ENCODE peak calls at places on chromosomes 5 and 9, in six cellular contexts. D is HepG2, L is HCT116, I is K562, X is SK-N-SH, J is GM12878. P is an unnamed sample.

GRCh38 chr9:109194157-109194556 is 27.1 kb upstream of the FRRS1L start:
- DNase-seq in D (no peak), L (no peak), I (no peak), X (no peak), J (no peak), P (no peak)

GRCh38 chr9:13267743-13268142 is 11.7 kb downstream of the MPDZ start:
- DNase-seq in D (no peak), L (no peak), I (no peak), X (no peak), J (no peak), P (peak)

GRCh38 chr5:172800088-172800551 is 29.1 kb upstream of the DUSP1 start:
- DNase-seq in D (no peak), L (no peak), I (no peak), X (no peak), J (no peak), P (no peak)

GRCh38 chr9:545480-545879 is 296.0 kb upstream of the DMRT1 start:
- DNase-seq in D (no peak), L (no peak), I (no peak), X (no peak), J (no peak), P (no peak)

GRCh38 chr5:149200355-149200754 is 59.1 kb downstream of the ABLIM3 start:
- DNase-seq in D (no peak), L (no peak), I (no peak), X (no peak), J (no peak), P (no peak)

GRCh38 chr9:2479056-2479565 is 142.5 kb upstream of the VLDLR start:
- DNase-seq in D (no peak), L (no peak), I (no peak), X (peak), J (no peak), P (no peak)

GRCh38 chr5:23840083-23840482 is 332.7 kb downstream of the PRDM9 start:
- DNase-seq in D (no peak), L (no peak), I (no peak), X (no peak), J (no peak), P (no peak)

GRCh38 chr5:31066655-31067328 is 126.7 kb upstream of the CDH6 start:
- DNase-seq in D (no peak), L (no peak), I (no peak), X (no peak), J (no peak), P (no peak)

GRCh38 chr5:170745481-170746061 is 38.0 kb upstream of the GABRP start:
- DNase-seq in D (no peak), L (no peak), I (no peak), X (peak), J (no peak), P (peak)

GRCh38 chr5:168833383-168833782 is 254.2 kb upstream of the PANK3 start:
- DNase-seq in D (no peak), L (no peak), I (no peak), X (no peak), J (no peak), P (no peak)

GRCh38 chr9:98929866-98930265 is 13.8 kb upstream of the COL15A1 start:
- DNase-seq in D (no peak), L (no peak), I (peak), X (no peak), J (no peak), P (no peak)

GRCh38 chr5:172903790-172904189 is 55.4 kb upstream of the RPL26L1 start:
- DNase-seq in D (no peak), L (peak), I (no peak), X (peak), J (no peak), P (no peak)

GRCh38 chr5:173327948-173328895 is at the start of gene STC2:
- DNase-seq in D (peak), L (peak), I (peak), X (peak), J (peak), P (peak)

GRCh38 chr5:343461-344401 is 22.2 kb downstream of the AHRR start:
- DNase-seq in D (peak), L (peak), I (no peak), X (peak), J (no peak), P (peak)
- TF ChIP-seq REST in D (no peak), L (no peak), I (no peak), X (no peak), J (no peak), P (no peak)

GRCh38 chr9:137437691-137438590 is 3.2 kb downstream of the ENTPD8 start:
- DNase-seq in D (no peak), L (no peak), I (no peak), X (peak), J (no peak), P (no peak)

GRCh38 chr9:137435381-137435891 is 5.7 kb downstream of the ENTPD8 start:
- DNase-seq in D (no peak), L (no peak), I (no peak), X (no peak), J (no peak), P (no peak)

GRCh38 chr9:137436761-137437600 is 4.2 kb downstream of the ENTPD8 start:
- DNase-seq in D (no peak), L (no peak), I (no peak), X (no peak), J (no peak), P (no peak)

GRCh38 chr9:137434498-137435380 is 6.4 kb downstream of the ENTPD8 start:
- DNase-seq in D (no peak), L (no peak), I (no peak), X (no peak), J (no peak), P (no peak)

DNA sequence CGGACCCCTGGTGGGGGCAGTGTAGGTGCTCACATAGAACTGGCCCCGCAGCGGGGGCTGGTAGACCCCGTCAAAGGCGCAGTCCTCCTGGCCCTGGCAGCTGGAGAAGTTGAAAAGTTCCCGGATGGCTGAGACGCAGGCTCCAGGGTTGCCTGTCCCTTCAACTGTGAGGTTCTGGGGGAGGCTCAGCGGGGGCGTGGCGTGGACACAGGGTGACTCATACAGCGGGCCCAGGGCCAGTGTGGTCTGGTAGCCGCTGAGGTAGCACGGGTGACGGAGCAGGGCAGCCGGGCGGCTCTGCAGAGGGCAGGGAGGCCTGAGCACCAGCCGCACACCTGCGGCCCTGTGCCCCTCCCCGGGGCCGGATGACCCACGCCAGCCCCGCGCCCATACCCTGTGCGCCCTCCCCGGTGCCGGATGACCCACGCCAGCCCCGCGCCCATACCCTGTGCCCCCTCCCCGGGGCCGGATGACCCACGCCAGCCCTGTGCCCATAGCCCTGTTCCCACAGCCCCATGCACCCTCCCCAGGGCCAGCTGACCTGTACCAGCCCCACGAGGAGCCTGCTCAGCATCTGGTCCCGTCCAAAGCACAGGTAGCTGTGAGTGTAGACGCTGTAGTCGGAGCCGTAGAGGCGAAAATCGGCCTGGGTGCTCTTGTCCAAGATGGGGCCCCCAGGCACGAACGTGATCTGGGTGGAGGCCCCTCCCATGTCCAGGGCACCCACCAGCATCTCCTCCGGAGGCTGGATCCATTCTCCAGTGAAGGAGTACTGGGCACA is 5.0 kb downstream of the ENTPD8 start:
- DNase-seq in D (peak), L (peak), I (peak), X (peak), J (no peak), P (no peak)
- H2AFZ ChIP-seq in D (no peak), L (no peak), I (peak), X (peak), J (no peak), P (no peak)

DNA sequence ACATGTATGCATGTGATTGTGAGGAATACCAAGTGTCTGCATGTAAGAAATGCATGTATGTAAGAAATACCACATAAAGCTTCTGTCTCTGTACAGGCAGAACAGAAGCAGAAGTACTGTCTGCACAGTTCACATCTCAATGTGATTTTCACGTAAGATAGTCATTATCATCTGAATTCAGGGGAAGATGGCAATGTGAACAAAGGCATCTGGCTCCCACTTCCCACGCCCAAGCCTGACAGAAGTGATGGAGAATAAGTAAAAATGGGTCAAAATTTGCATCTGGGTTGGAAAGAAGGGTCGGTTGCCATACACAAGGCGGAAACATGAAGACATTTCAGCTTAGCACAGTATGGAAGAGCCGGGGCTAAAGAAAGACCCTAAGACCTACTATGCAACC is 71.7 kb downstream of the SUSD1 start:
- DNase-seq in D (no peak), L (no peak), I (no peak), X (no peak), J (no peak), P (no peak)
- TF ChIP-seq REST in D (no peak), L (no peak), I (no peak), X (no peak), J (no peak), P (no peak)

GRCh38 chr5:152404494-152404893 is 585 bp downstream of the NMUR2 start:
- DNase-seq in D (no peak), L (no peak), I (no peak), X (no peak), J (no peak), P (no peak)

GRCh38 chr5:152406082-152406481 is 1.0 kb upstream of the NMUR2 start:
- DNase-seq in D (no peak), L (no peak), I (no peak), X (no peak), J (no peak), P (no peak)

GRCh38 chr5:152403058-152403457 is 2.0 kb downstream of the NMUR2 start:
- DNase-seq in D (no peak), L (no peak), I (no peak), X (no peak), J (no peak), P (no peak)

GRCh38 chr5:152405145-152405544 is at the start of gene NMUR2:
- DNase-seq in D (no peak), L (no peak), I (no peak), X (peak), J (no peak), P (peak)
- H2AFZ ChIP-seq in D (no peak), L (no peak), I (no peak), X (no peak), J (no peak), P (peak)

GRCh38 chr5:164184158-164184557 is 678.7 kb downstream of the MAT2B start:
- DNase-seq in D (no peak), L (no peak), I (no peak), X (peak), J (no peak), P (peak)
- TF ChIP-seq REST in D (no peak), L (no peak), I (no peak), X (no peak), J (no peak), P (no peak)

GRCh38 chr5:177364159-177364962 is 6.6 kb downstream of the RGS14 start:
- DNase-seq in D (no peak), L (no peak), I (no peak), X (no peak), J (peak), P (peak)

GRCh38 chr5:177363565-177363964 is 5.8 kb downstream of the RGS14 start:
- DNase-seq in D (no peak), L (no peak), I (no peak), X (no peak), J (no peak), P (no peak)

GRCh38 chr5:177361418-177362101 is 3.8 kb downstream of the RGS14 start:
- DNase-seq in D (no peak), L (no peak), I (no peak), X (no peak), J (no peak), P (peak)

GRCh38 chr5:177362871-177363507 is 5.3 kb downstream of the RGS14 start:
- DNase-seq in D (no peak), L (no peak), I (peak), X (peak), J (no peak), P (peak)

DNA sequence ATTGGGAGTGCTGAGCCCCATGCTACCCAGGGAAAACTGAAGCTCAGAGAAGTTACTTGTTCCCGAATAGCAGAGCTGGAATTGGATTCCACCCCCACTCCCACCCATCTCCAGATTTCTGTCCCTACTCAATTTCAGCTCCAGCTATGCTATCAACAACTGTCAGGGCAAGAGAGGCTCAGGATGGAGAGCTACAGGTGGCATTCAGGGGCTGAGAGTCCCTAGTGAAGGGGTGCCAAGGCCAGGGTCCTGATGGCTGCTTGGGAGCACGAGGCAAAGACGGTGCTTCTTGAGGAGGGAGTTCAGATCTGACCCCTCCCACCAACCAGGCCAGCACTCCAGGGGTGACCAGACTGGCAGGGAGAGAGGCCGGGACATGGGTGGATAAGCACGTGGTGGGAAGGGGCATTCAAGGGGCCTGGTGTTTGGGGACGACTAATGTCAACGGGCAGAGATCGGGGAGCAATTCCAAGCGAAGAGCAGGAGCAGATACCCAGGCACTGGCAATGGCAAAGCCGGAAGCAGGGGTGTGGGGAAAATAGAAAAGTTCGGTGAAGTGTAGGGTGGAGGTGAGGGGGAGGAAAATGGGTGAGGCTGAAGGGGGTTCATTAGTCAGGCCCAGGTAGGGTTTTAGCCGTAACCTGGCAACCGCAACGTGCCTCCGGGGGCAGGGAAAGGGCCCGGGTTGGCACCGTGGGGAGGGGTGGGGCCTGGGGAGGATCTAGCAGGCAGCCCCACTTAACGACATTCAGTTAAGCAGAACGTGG is 4.6 kb downstream of the RGS14 start:
- DNase-seq in D (no peak), L (no peak), I (no peak), X (no peak), J (no peak), P (peak)
- H2AFZ ChIP-seq in D (no peak), L (peak), I (peak), X (no peak), J (no peak), P (peak)